ENCODE peak calls at places on chromosomes 11 and 22, in six cellular contexts. K is renal cortical epithelial cell, G is DMS153, E is A549, Q is HCT116, B is Panc1. J is an unnamed sample.

GRCh38 chr11:19329910-19330309 is 89.2 kb upstream of the E2F8 start:
- DNase-seq in Q (no peak), G (no peak), E (no peak), K (no peak), B (no peak), J (no peak)

GRCh38 chr11:118889796-118890195 is 6.1 kb downstream of the CXCR5 start:
- DNase-seq in K (peak; percentile 74), B (no peak), G (no peak), Q (no peak), E (no peak), J (no peak)

GRCh38 chr11:134033696-134034491 is 35.0 kb upstream of the JAM3 start:
- DNase-seq in E (no peak), K (peak; percentile 68), G (peak; percentile 91), Q (peak; percentile 21), B (no peak), J (peak; percentile 92)

GRCh38 chr11:1830500-1831223 is 4.1 kb upstream of the SYT8 start:
- DNase-seq in B (no peak), G (peak; percentile 59), K (no peak), E (no peak), Q (no peak), J (peak; percentile 23)

GRCh38 chr11:124460459-124460858 is 15.0 kb upstream of the OR8B8 start:
- DNase-seq in Q (no peak), B (no peak), G (no peak), K (no peak), E (no peak), J (no peak)

GRCh38 chr22:20135265-20135664 is 3.7 kb downstream of the ZDHHC8 start:
- DNase-seq in K (no peak), E (no peak), G (no peak), Q (no peak), B (no peak), J (no peak)

GRCh38 chr11:44634401-44635281 is 69.2 kb downstream of the CD82 start:
- DNase-seq in K (peak; percentile 68), G (peak; percentile 24), Q (peak; percentile 10), B (no peak), E (peak; percentile 38), J (peak; percentile 78)

GRCh38 chr11:44939673-44940072 is 11.0 kb downstream of the TP53I11 start:
- DNase-seq in K (no peak), B (no peak), E (no peak), G (no peak), Q (no peak), J (no peak)

GRCh38 chr11:87425943-87426342 is 388.2 kb downstream of the TMEM135 start:
- DNase-seq in K (peak; percentile 10), E (no peak), B (no peak), Q (no peak), G (no peak), J (no peak)

GRCh38 chr11:11468919-11469318 is 115.9 kb upstream of the CSNK2A3 start:
- DNase-seq in G (no peak), B (no peak), Q (no peak), E (no peak), K (no peak), J (no peak)

GRCh38 chr11:134372961-134373360 is 39.1 kb downstream of the B3GAT1 start:
- DNase-seq in G (peak; percentile 52), B (no peak), E (no peak), Q (no peak), K (no peak), J (no peak)

GRCh38 chr11:32341676-32342613 is 93.4 kb downstream of the WT1 start:
- DNase-seq in Q (no peak), E (no peak), K (no peak), G (no peak), B (no peak), J (no peak)

GRCh38 chr22:25702046-25702445 is 39.9 kb upstream of the MYO18B start:
- DNase-seq in G (no peak), Q (no peak), K (peak; percentile 53), B (no peak), E (no peak), J (peak; percentile 4)

GRCh38 chr22:46750530-46750800 is 12.0 kb upstream of the TBC1D22A start:
- DNase-seq in Q (no peak), B (no peak), E (no peak), K (no peak), G (no peak), J (no peak)

GRCh38 chr11:113991170-113991569 is 16.3 kb downstream of the HTR3A start:
- DNase-seq in Q (no peak), K (peak; percentile 26), B (no peak), G (no peak), E (no peak), J (no peak)

GRCh38 chr22:28051787-28052356 is 132.8 kb upstream of the PITPNB start:
- DNase-seq in B (peak; percentile 18), E (peak; percentile 21), K (peak; percentile 40), Q (peak; percentile 29), G (peak; percentile 13), J (peak; percentile 73)

GRCh38 chr11:127074151-127074761 is 73.7 kb upstream of the KIRREL3 start:
- DNase-seq in E (peak; percentile 45), Q (no peak), B (peak; percentile 10), K (peak; percentile 79), G (no peak), J (peak; percentile 92)

GRCh38 chr11:100827934-100828661 is 141.0 kb downstream of the ARHGAP42 start:
- DNase-seq in Q (peak; percentile 48), B (no peak), E (peak; percentile 18), K (peak; percentile 96), G (peak; percentile 38), J (peak; percentile 49)

GRCh38 chr11:78000193-78000592 is 5.7 kb upstream of the INTS4 start:
- DNase-seq in G (peak; percentile 86), E (peak; percentile 43), K (peak; percentile 70), B (peak; percentile 47), Q (peak; percentile 68), J (peak; percentile 85)

GRCh38 chr11:705646-706438 is at the start of gene EPS8L2:
- DNase-seq in E (no peak), B (no peak), Q (no peak), K (no peak), G (no peak), J (no peak)

GRCh38 chr22:49207008-49207775 is 620.5 kb downstream of the BRD1 start:
- DNase-seq in Q (no peak), G (no peak), K (no peak), B (no peak), E (no peak), J (no peak)

GRCh38 chr11:76769645-76770586 is 13.2 kb upstream of the TSKU start:
- DNase-seq in E (peak; percentile 93), B (no peak), K (peak; percentile 84), Q (no peak), G (no peak), J (no peak)

GRCh38 chr11:113715882-113716625 is 9.9 kb upstream of the TMPRSS5 start:
- DNase-seq in K (no peak), B (no peak), Q (no peak), G (no peak), E (no peak), J (no peak)

GRCh38 chr22:48957311-48957986 is 870.2 kb downstream of the BRD1 start:
- DNase-seq in G (no peak), B (no peak), E (no peak), Q (no peak), K (no peak), J (no peak)

GRCh38 chr22:33909906-33910305 is 10.4 kb downstream of the LARGE1 start:
- DNase-seq in G (no peak), B (no peak), K (no peak), E (no peak), Q (no peak), J (no peak)

GRCh38 chr22:46053563-46054090 is 76.7 kb upstream of the WNT7B start:
- DNase-seq in Q (no peak), B (no peak), E (peak; percentile 69), K (no peak), G (no peak), J (peak; percentile 73)

GRCh38 chr11:20022363-20023081 is 137.8 kb downstream of the DBX1 start:
- DNase-seq in K (peak; percentile 84), Q (no peak), B (no peak), E (peak; percentile 33), G (peak; percentile 24), J (peak; percentile 9)

GRCh38 chr11:82978422-82979099 is 77.0 kb downstream of the DDIAS start:
- DNase-seq in E (no peak), K (peak; percentile 84), B (no peak), G (no peak), Q (no peak), J (no peak)

GRCh38 chr11:77086521-77087472 is 15.8 kb upstream of the OMP start:
- DNase-seq in K (no peak), Q (no peak), B (no peak), E (no peak), G (no peak), J (no peak)

GRCh38 chr11:114075891-114076441 is 16.5 kb downstream of the ZBTB16 start:
- DNase-seq in G (no peak), K (peak; percentile 33), Q (peak; percentile 6), B (no peak), E (peak; percentile 46), J (no peak)

GRCh38 chr22:36017661-36018091 is 10.9 kb downstream of the RBFOX2 start:
- DNase-seq in Q (no peak), K (peak; percentile 59), G (peak; percentile 71), E (no peak), B (no peak), J (peak; percentile 70)

GRCh38 chr11:103682318-103683184 is 353.9 kb upstream of the DDI1 start:
- DNase-seq in B (peak; percentile 41), Q (peak; percentile 61), K (peak; percentile 81), E (peak; percentile 23), G (peak; percentile 58), J (peak; percentile 56)

GRCh38 chr11:24705474-24705873 is 208.6 kb downstream of the LUZP2 start:
- DNase-seq in G (no peak), K (no peak), Q (no peak), E (no peak), B (no peak), J (no peak)

GRCh38 chr22:48433647-48434046 is 1394.0 kb downstream of the BRD1 start:
- DNase-seq in E (no peak), G (no peak), Q (no peak), K (no peak), B (no peak), J (no peak)

GRCh38 chr11:10441652-10442503 is 13.2 kb upstream of the AMPD3 start:
- DNase-seq in Q (no peak), B (no peak), E (no peak), K (no peak), G (no peak), J (no peak)

GRCh38 chr11:106091480-106092123 is 14.1 kb downstream of the AASDHPPT start:
- DNase-seq in E (no peak), Q (no peak), G (no peak), B (no peak), K (peak; percentile 51), J (no peak)

GRCh38 chr22:48676266-48677167 is 1151.2 kb downstream of the BRD1 start:
- DNase-seq in G (no peak), E (no peak), B (no peak), K (no peak), Q (no peak), J (no peak)

GRCh38 chr11:47659273-47659672 is 16.9 kb upstream of the MTCH2 start:
- DNase-seq in G (no peak), E (no peak), Q (no peak), B (no peak), K (no peak), J (no peak)